ENCODE peak calls at places on chromosome 11, in nine cellular contexts. T, M, C, D, E, J, K, G and Y are unnamed samples.

GRCh38 chr11:75562048-75562835 is at the start of gene SERPINH1:
- DNase-seq in E (peak), T (peak), D (peak), J (peak), K (peak), C (peak), M (peak), G (no peak), Y (peak)

GRCh38 chr11:75734491-75735180 is 17.0 kb downstream of the MOGAT2 start:
- DNase-seq in M (no peak), C (no peak), G (no peak), D (no peak), E (no peak), J (no peak), K (no peak), T (peak), Y (peak)

GRCh38 chr11:116217006-116217405 is 555.8 kb downstream of the BUD13 start:
- DNase-seq in T (peak), D (peak), G (peak), K (peak), J (peak), M (no peak), C (peak), E (peak), Y (peak)

GRCh38 chr11:68193018-68193417 is 20.1 kb downstream of the KMT5B start:
- DNase-seq in G (no peak), T (no peak), K (no peak), C (no peak), M (no peak), D (no peak), J (no peak), E (no peak), Y (no peak)

GRCh38 chr11:28123151-28123571 is 15.0 kb downstream of the METTL15 start:
- DNase-seq in T (no peak), C (no peak), M (no peak), D (no peak), E (no peak), G (peak), K (no peak), J (peak), Y (peak)

GRCh38 chr11:83195649-83196048 is 2.1 kb downstream of the ANKRD42 start:
- DNase-seq in D (no peak), T (no peak), M (no peak), K (no peak), G (no peak), J (no peak), C (no peak), E (no peak), Y (no peak)

GRCh38 chr11:64767344-64768299 is 7.8 kb upstream of the PYGM start:
- DNase-seq in G (no peak), E (peak), M (peak), J (peak), C (peak), K (peak), D (no peak), T (peak), Y (peak)

GRCh38 chr11:69636512-69636866 is 4.5 kb upstream of the CCND1 start:
- DNase-seq in G (peak), J (peak), K (no peak), M (no peak), C (peak), T (peak), E (peak), D (no peak), Y (peak)

GRCh38 chr11:130581631-130582030 is 133.2 kb downstream of the ADAMTS15 start:
- DNase-seq in M (no peak), D (no peak), E (peak), C (no peak), T (no peak), J (peak), K (no peak), G (no peak), Y (no peak)

GRCh38 chr11:78562398-78562797 is 12.3 kb downstream of the NARS2 start:
- DNase-seq in K (no peak), J (peak), T (no peak), M (no peak), D (no peak), G (no peak), C (no peak), E (peak), Y (peak)

GRCh38 chr11:10900686-10901415 is 43.0 kb upstream of the ZBED5 start:
- DNase-seq in G (no peak), M (no peak), D (peak), T (no peak), K (no peak), C (no peak), E (peak), J (peak), Y (peak)

GRCh38 chr11:13962562-13963168 is at the start of gene SPON1:
- DNase-seq in K (peak), T (peak), C (peak), J (peak), D (no peak), G (no peak), M (peak), E (no peak), Y (peak)

GRCh38 chr11:19674831-19675230 is 37.8 kb upstream of the NAV2 start:
- DNase-seq in J (no peak), D (no peak), T (no peak), G (no peak), M (no peak), E (no peak), C (no peak), K (no peak), Y (no peak)

GRCh38 chr11:10931761-10932700 is 74.2 kb upstream of the ZBED5 start:
- DNase-seq in C (peak), E (no peak), D (peak), K (no peak), M (no peak), T (peak), G (no peak), J (no peak), Y (no peak)

GRCh38 chr11:80727315-80727714 is 1286.5 kb upstream of the TENM4 start:
- DNase-seq in G (no peak), J (no peak), D (no peak), M (no peak), C (no peak), T (peak), K (no peak), E (peak), Y (peak)

GRCh38 chr11:48055292-48056132 is 75.2 kb downstream of the PTPRJ start:
- DNase-seq in C (no peak), D (peak), J (peak), E (peak), K (peak), M (no peak), T (peak), G (no peak), Y (peak)

DNA sequence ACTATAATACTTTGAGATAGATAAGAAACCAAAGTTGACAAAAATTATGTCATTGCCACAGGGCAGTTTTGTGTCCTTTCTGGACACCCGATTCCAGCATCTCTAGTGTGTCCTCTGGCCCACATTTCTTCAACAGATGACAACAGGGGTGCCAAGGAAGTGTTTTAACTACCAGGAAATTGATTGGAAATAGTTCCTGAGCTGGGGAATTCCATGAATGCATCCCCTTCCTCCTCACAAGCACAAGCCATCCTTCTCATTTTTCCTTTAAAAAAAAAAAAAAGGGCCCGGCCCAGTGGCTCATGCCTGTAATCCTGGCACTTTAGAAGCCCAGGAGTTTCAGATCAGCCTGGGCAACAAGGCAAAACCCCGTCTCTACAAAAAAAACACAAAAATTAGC is 690 bp upstream of the B3GAT3 start:
- DNase-seq in E (no peak), T (no peak), J (no peak), K (no peak), G (no peak), M (no peak), D (no peak), C (no peak), Y (no peak)
- H3K4me3 ChIP-seq in E (peak), T (no peak), J (no peak), K (no peak), G (no peak), M (peak), D (no peak), C (peak), Y (no peak)

GRCh38 chr11:107102692-107103463 is 84.6 kb upstream of the GUCY1A2 start:
- DNase-seq in G (no peak), C (no peak), T (no peak), M (no peak), J (no peak), D (no peak), K (no peak), E (no peak), Y (no peak)
- TF ChIP-seq CTCF in G (no peak), C (no peak), T (no peak), M (no peak), J (no peak), D (no peak), K (no peak), E (no peak), Y (no peak)

GRCh38 chr11:61007383-61007970 is 36.0 kb downstream of the CD6 start:
- DNase-seq in T (peak), D (no peak), E (no peak), C (no peak), J (no peak), G (no peak), K (no peak), M (no peak), Y (no peak)
- H3K4me3 ChIP-seq in T (peak), D (peak), E (peak), C (peak), J (no peak), G (no peak), K (no peak), M (peak), Y (no peak)

DNA sequence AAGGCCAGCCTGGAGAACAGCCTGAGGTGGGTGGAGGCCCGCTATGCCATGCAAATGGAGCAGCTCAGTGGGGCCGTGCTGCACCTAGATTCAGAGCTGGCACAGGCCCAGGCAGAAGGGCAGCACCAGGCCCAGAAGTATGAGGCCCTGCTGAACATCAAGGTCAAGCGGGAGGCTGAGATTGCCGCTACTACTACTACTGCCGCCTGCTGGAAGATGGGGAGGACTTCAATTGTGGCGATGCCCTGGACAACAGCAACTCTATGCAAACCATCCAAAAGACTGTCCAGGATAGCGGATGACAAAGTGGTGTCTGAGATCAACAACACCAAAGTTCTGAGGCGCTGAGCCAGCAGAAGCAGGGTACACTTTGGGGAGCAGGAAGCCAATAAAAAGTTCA is 3.1 kb upstream of the TMEM218 start:
- DNase-seq in D (no peak), K (no peak), J (no peak), C (no peak), E (no peak), M (no peak), G (no peak), T (no peak), Y (peak)
- TF ChIP-seq CTCF in D (no peak), K (no peak), J (peak), C (no peak), E (peak), M (no peak), G (peak), T (no peak), Y (peak)

DNA sequence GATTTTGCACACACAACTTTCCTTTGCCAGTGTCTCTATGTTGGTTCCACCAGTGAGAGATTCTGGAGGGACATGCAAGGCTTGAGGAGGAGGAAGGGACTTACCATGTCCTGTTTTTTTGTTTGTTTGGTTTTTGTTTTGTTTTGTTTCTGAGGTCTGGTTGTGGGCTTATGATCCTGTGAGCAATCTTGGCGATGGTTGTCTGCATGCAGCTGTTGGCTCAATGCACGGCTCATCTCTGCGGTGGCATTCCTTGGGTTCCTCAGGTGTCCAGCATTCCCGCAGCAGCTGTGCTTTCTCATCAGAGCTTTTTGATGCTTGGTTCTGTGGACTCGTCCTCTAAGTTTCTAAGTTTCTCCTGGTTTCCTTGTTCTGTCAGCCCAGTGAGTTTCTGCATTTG is 4.8 kb upstream of the NNMT start:
- DNase-seq in G (no peak), T (no peak), C (no peak), J (peak), E (no peak), K (no peak), M (no peak), D (no peak), Y (peak)
- H3K4me3 ChIP-seq in G (peak), T (no peak), C (peak), J (no peak), E (no peak), K (no peak), M (peak), D (no peak), Y (no peak)